ENCODE peak calls at places on chromosome 16, in four cellular contexts. S is epithelial cell of esophagus; A is spleen; Y is CD4-positive, alpha-beta T cell. H is an unnamed sample.

GRCh38 chr16:84661418-84662060 is 13.2 kb downstream of the KLHL36 start:
- DNase-seq in A (peak; percentile 71), S (no peak), Y (no peak), H (no peak)

GRCh38 chr16:53781023-53781605 is 77.2 kb downstream of the FTO start:
- DNase-seq in S (peak; percentile 79), A (no peak), Y (no peak), H (no peak)

GRCh38 chr16:89193576-89194293 is 6.6 kb downstream of the SLC22A31 start:
- DNase-seq in Y (no peak), A (peak; percentile 84), S (no peak), H (peak; percentile 76)

GRCh38 chr16:67301080-67301757 is 21.9 kb downstream of the PLEKHG4 start:
- DNase-seq in S (no peak), A (peak; percentile 56), Y (no peak), H (peak; percentile 66)

GRCh38 chr16:66344533-66345145 is 21.9 kb upstream of the CDH5 start:
- DNase-seq in Y (peak; percentile 28), A (peak; percentile 19), S (peak; percentile 66), H (peak; percentile 16)

GRCh38 chr16:69428652-69429051 is 4.2 kb downstream of the CYB5B start:
- DNase-seq in A (no peak), S (no peak), Y (no peak), H (no peak)

GRCh38 chr16:68910051-68910450 is 66.7 kb downstream of the TANGO6 start:
- DNase-seq in A (no peak), Y (no peak), S (no peak), H (no peak)

GRCh38 chr16:84450176-84450865 is 54.1 kb downstream of the MEAK7 start:
- DNase-seq in Y (no peak), A (no peak), S (no peak), H (peak; percentile 41)

GRCh38 chr16:14329727-14330363 is 258.7 kb downstream of the MRTFB start:
- DNase-seq in Y (no peak), A (no peak), S (no peak), H (no peak)

GRCh38 chr16:29029168-29029994 is 44.5 kb downstream of the LAT start:
- DNase-seq in S (peak; percentile 92), A (peak; percentile 76), Y (peak; percentile 60), H (peak; percentile 62)

GRCh38 chr16:66758086-66758485 is 6.7 kb upstream of the DYNC1LI2 start:
- DNase-seq in Y (no peak), A (no peak), S (no peak), H (no peak)

GRCh38 chr16:27239906-27240655 is 28.5 kb downstream of the NSMCE1 start:
- DNase-seq in Y (no peak), S (no peak), A (no peak), H (peak; percentile 42)

GRCh38 chr16:24036614-24037013 is 200.8 kb downstream of the PRKCB start:
- DNase-seq in Y (peak; percentile 5), A (no peak), S (peak; percentile 45), H (no peak)

GRCh38 chr16:30092373-30093010 is 768 bp upstream of the TBX6 start:
- DNase-seq in Y (no peak), A (peak; percentile 96), S (peak; percentile 34), H (peak; percentile 92)

GRCh38 chr16:84819644-84820304 is at the start of gene CRISPLD2:
- DNase-seq in S (peak; percentile 87), Y (peak; percentile 81), A (peak; percentile 97), H (peak; percentile 96)

GRCh38 chr16:53775821-53776431 is 72.0 kb downstream of the FTO start:
- DNase-seq in A (no peak), Y (no peak), S (peak; percentile 93), H (peak; percentile 64)

GRCh38 chr16:30934827-30935557 is 11.6 kb downstream of the FBXL19 start:
- DNase-seq in Y (no peak), S (peak; percentile 73), A (no peak), H (no peak)

GRCh38 chr16:68380676-68381362 is 67.5 kb downstream of the SMPD3 start:
- DNase-seq in A (no peak), S (no peak), Y (no peak), H (no peak)

GRCh38 chr16:78396046-78396445 is 296.6 kb downstream of the WWOX start:
- DNase-seq in S (peak; percentile 1), Y (no peak), A (no peak), H (no peak)

GRCh38 chr16:85471469-85472431 is 141.4 kb upstream of the GSE1 start:
- DNase-seq in S (peak; percentile 25), Y (no peak), A (no peak), H (peak; percentile 79)

GRCh38 chr16:66705790-66706505 is 9.4 kb upstream of the CMTM4 start:
- DNase-seq in S (no peak), Y (no peak), A (peak; percentile 75), H (peak; percentile 81)

GRCh38 chr16:89569506-89570341 is 5.8 kb upstream of the CPNE7 start:
- DNase-seq in A (no peak), S (no peak), Y (no peak), H (no peak)

GRCh38 chr16:27233731-27234130 is 30.4 kb downstream of the KDM8 start:
- DNase-seq in S (no peak), A (peak; percentile 73), Y (no peak), H (peak; percentile 60)

GRCh38 chr16:81140930-81141780 is 45.0 kb upstream of the GCSH start:
- DNase-seq in Y (no peak), A (no peak), S (peak; percentile 24), H (no peak)

GRCh38 chr16:17556276-17557052 is 85.7 kb upstream of the XYLT1 start:
- DNase-seq in S (peak; percentile 33), A (no peak), Y (no peak), H (no peak)

GRCh38 chr16:75304521-75305363 is 53.3 kb upstream of the BCAR1 start:
- DNase-seq in A (peak; percentile 84), S (peak; percentile 89), Y (no peak), H (no peak)

GRCh38 chr16:83215417-83216001 is 588.7 kb downstream of the CDH13 start:
- DNase-seq in S (peak; percentile 48), A (no peak), Y (no peak), H (no peak)

GRCh38 chr16:59881366-59881765 is 1147.2 kb upstream of the GOT2 start:
- DNase-seq in S (peak; percentile 25), Y (no peak), A (no peak), H (no peak)

GRCh38 chr16:30119428-30119827 is 3.6 kb downstream of the MAPK3 start:
- DNase-seq in Y (no peak), S (no peak), A (no peak), H (no peak)

GRCh38 chr16:79469999-79470398 is 130.5 kb downstream of the MAF start:
- DNase-seq in Y (no peak), A (no peak), S (no peak), H (no peak)

GRCh38 chr16:67264277-67264676 is 15.1 kb upstream of the PLEKHG4 start:
- DNase-seq in A (peak; percentile 68), S (no peak), Y (no peak), H (peak; percentile 47)

GRCh38 chr16:80554037-80554436 is 13.2 kb downstream of the DYNLRB2 start:
- DNase-seq in A (no peak), Y (no peak), S (no peak), H (no peak)

GRCh38 chr16:24523569-24523968 is 15.8 kb upstream of the RBBP6 start:
- DNase-seq in A (no peak), Y (no peak), S (peak; percentile 70), H (no peak)

GRCh38 chr16:72203401-72203800 is 31.4 kb upstream of the PMFBP1 start:
- DNase-seq in A (no peak), S (peak; percentile 75), Y (no peak), H (no peak)

GRCh38 chr16:67967183-67967955 is 1.1 kb downstream of the SLC12A4 start:
- DNase-seq in S (peak; percentile 52), A (peak; percentile 67), Y (no peak), H (no peak)

GRCh38 chr16:87129771-87130170 is 187.4 kb downstream of the C16orf95 start:
- DNase-seq in Y (no peak), A (no peak), S (peak; percentile 46), H (no peak)
- TF ChIP-seq CTCF in Y (no peak), A (no peak), S (no peak), H (no peak)

GRCh38 chr16:46627746-46628145 is 6.6 kb upstream of the SHCBP1 start:
- DNase-seq in S (no peak), Y (no peak), A (no peak), H (no peak)

GRCh38 chr16:46632778-46633733 is 11.9 kb upstream of the SHCBP1 start:
- DNase-seq in S (no peak), A (no peak), Y (no peak), H (no peak)

GRCh38 chr16:46629331-46629843 is 8.2 kb upstream of the SHCBP1 start:
- DNase-seq in A (no peak), Y (no peak), S (peak; percentile 42), H (no peak)
- TF ChIP-seq CTCF in A (no peak), Y (no peak), S (peak; percentile 52), H (peak; percentile 28)

GRCh38 chr16:20741555-20742285 is at the start of gene THUMPD1:
- DNase-seq in S (peak; percentile 98), A (peak; percentile 99), Y (peak; percentile 94), H (peak; percentile 99)
- TF ChIP-seq CTCF in S (peak; percentile 35), A (no peak), Y (no peak), H (peak; percentile 15)

GRCh38 chr16:49520684-49521083 is 147.1 kb downstream of the C16orf78 start:
- DNase-seq in Y (no peak), A (peak; percentile 23), S (no peak), H (no peak)
- TF ChIP-seq CTCF in Y (no peak), A (no peak), S (no peak), H (no peak)

GRCh38 chr16:56336071-56336688 is 89.2 kb downstream of the AMFR start:
- DNase-seq in S (peak; percentile 82), Y (no peak), A (no peak), H (no peak)
- TF ChIP-seq CTCF in S (peak; percentile 9), Y (no peak), A (no peak), H (no peak)

DNA sequence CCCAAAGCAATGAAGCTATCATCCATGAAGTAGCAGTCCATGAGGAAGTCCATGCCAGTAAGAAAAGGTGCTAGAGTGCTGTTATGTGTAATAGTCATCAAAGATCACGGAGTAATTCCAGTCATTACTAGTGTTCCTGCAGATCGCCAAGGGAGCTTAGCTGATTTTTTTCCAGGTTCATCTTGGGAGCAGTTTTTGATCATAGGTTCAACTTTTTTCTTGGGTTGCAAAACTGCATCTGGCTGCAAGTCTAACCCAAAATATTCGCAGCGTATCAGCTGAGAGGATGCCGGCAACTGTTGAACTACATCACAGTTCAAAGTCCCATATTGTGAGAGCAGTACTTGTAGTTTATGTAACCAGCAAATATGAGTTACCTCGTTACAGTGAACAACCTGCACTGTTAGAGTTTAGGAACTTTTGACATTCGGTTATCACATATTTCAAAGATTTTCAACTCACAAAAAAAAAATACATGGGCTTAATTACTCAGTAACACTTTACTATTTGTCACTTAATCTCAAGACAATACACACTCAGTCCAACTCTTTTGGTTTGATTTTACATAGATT is 18.4 kb upstream of the RSL1D1 start:
- DNase-seq in S (no peak), A (no peak), Y (no peak), H (no peak)
- TF ChIP-seq CTCF in S (no peak), A (no peak), Y (no peak), H (no peak)